ENCODE peak calls at places on chromosome 1, in six cellular contexts. N, F, D, L, O and K are unnamed samples.

GRCh38 chr1:200366577-200367253 is 43.1 kb downstream of the ZNF281 start:
- DNase-seq in N (no peak), F (no peak), D (no peak), L (no peak), O (no peak), K (no peak)

GRCh38 chr1:107139833-107140702 is 771 bp upstream of the NTNG1 start:
- DNase-seq in N (no peak), F (peak; percentile 49), D (peak; percentile 21), L (no peak), O (peak; percentile 34), K (no peak)

GRCh38 chr1:111649648-111650047 is 30.1 kb downstream of the RAP1A start:
- DNase-seq in N (no peak), F (no peak), D (no peak), L (no peak), O (no peak), K (no peak)

GRCh38 chr1:225834417-225835329 is 24.7 kb downstream of the EPHX1 start:
- DNase-seq in N (peak; percentile 75), F (no peak), D (peak; percentile 18), L (peak; percentile 63), O (no peak), K (peak; percentile 57)

GRCh38 chr1:42747125-42747524 is 7.1 kb upstream of the CLDN19 start:
- DNase-seq in N (no peak), F (peak; percentile 67), D (peak; percentile 19), L (no peak), O (peak; percentile 67), K (peak; percentile 78)

GRCh38 chr1:103120981-103121380 is 12.7 kb upstream of the COL11A1 start:
- DNase-seq in N (no peak), F (no peak), D (no peak), L (no peak), O (no peak), K (no peak)

GRCh38 chr1:200035956-200036615 is 8.6 kb downstream of the NR5A2 start:
- DNase-seq in N (no peak), F (no peak), D (peak; percentile 11), L (no peak), O (no peak), K (no peak)

GRCh38 chr1:233777571-233777970 is 126.9 kb upstream of the SLC35F3 start:
- DNase-seq in N (no peak), F (no peak), D (no peak), L (no peak), O (no peak), K (no peak)

GRCh38 chr1:17845583-17845982 is 90.5 kb downstream of the ACTL8 start:
- DNase-seq in N (no peak), F (no peak), D (no peak), L (no peak), O (no peak), K (no peak)

GRCh38 chr1:100769906-100770646 is 50.5 kb downstream of the VCAM1 start:
- DNase-seq in N (no peak), F (no peak), D (peak; percentile 12), L (no peak), O (no peak), K (no peak)

GRCh38 chr1:232868793-232869491 is 63.7 kb downstream of the MAP10 start:
- DNase-seq in N (no peak), F (no peak), D (peak; percentile 73), L (no peak), O (peak; percentile 77), K (peak; percentile 91)

GRCh38 chr1:110606784-110607662 is 865 bp upstream of the KCNA2 start:
- DNase-seq in N (no peak), F (peak; percentile 56), D (no peak), L (no peak), O (no peak), K (no peak)

GRCh38 chr1:215543191-215543606 is 23.9 kb upstream of the KCTD3 start:
- DNase-seq in N (no peak), F (no peak), D (peak; percentile 60), L (no peak), O (peak; percentile 23), K (no peak)

GRCh38 chr1:240888039-240888786 is 276.3 kb upstream of the GREM2 start:
- DNase-seq in N (no peak), F (no peak), D (no peak), L (no peak), O (peak; percentile 13), K (peak; percentile 2)

GRCh38 chr1:20410555-20410954 is 75.5 kb downstream of the CAMK2N1 start:
- DNase-seq in N (no peak), F (no peak), D (no peak), L (no peak), O (no peak), K (no peak)

GRCh38 chr1:85340427-85340826 is 64.0 kb upstream of the BCL10 start:
- DNase-seq in N (no peak), F (no peak), D (no peak), L (no peak), O (no peak), K (no peak)

GRCh38 chr1:184953600-184954219 is 20.6 kb downstream of the NIBAN1 start:
- DNase-seq in N (no peak), F (no peak), D (peak; percentile 49), L (no peak), O (no peak), K (no peak)

GRCh38 chr1:33841516-33841915 is 22.4 kb upstream of the HMGB4 start:
- DNase-seq in N (no peak), F (no peak), D (no peak), L (no peak), O (no peak), K (no peak)

GRCh38 chr1:32701951-32702598 is 495 bp downstream of the SYNC start:
- DNase-seq in N (peak; percentile 47), F (no peak), D (peak; percentile 57), L (peak; percentile 41), O (no peak), K (peak; percentile 54)

DNA sequence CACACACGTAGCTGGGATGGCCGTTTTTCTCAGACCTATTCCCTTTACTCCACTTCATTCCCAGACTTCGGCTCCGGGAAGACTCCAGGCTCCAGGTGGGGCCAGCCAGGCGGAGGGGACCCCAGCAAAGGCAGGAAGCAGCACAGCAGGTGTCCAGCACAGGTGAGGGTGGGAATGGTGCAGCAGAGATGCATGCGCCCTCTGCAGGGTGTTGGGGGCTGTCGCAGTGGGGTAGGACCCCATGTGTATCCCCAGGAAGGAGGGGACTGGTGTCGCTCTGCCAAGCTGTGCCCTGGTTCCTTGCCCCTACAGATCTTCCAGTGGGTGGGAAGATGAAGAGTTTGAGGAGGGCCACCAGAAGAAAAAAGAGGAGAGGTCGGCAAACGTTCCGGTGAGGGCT is 5.3 kb downstream of the TTC24 start:
- DNase-seq in N (no peak), F (no peak), D (no peak), L (no peak), O (peak; percentile 38), K (peak; percentile 30)
- H3K4me3 ChIP-seq in N (no peak overlapping the region), F (no peak overlapping the region), D (no peak overlapping the region), L (no peak overlapping the region), O (no peak overlapping the region), K (no peak overlapping the region)

DNA sequence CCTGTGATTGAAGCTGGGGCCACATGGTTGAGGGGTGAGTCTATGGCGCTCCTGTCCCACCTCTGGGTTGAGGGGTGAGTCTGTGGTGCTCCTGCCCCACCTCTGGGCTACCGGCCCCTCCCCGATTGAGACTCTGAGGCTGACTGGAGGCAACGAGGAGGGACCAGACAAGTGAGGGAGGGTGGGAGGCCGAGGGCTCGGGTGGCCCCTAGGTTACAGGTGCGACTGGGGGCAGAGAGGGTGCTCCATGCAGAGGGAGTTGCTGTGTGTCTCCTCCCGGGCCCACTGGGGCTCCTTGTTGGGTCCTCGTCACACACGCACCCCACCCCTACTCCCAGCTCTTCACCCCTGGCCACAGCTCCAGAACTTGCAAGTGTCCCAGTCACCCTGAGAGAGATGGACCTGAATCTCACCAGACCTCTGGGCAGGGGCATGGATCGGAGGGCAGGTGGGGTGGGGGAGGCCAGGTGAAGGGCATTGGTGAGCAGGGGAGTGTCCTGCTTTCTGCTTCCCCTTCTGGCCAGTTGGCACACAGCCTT is 12.8 kb downstream of the LDLRAP1 start:
- DNase-seq in N (no peak), F (no peak), D (no peak), L (no peak), O (no peak), K (no peak)
- H3K4me1 ChIP-seq in N (peaks cover 8% of the 10 kb centered on the region), F (peaks cover 99% of the 10 kb centered on the region), D (peaks cover 19% of the 10 kb centered on the region), L (peaks cover 74% of the 10 kb centered on the region), O (no peaks in the 10 kb centered on the region), K (peaks cover 13% of the 10 kb centered on the region)

GRCh38 chr1:220732137-220732536 is 16.0 kb upstream of the MTARC2 start:
- DNase-seq in N (no peak), F (no peak), D (no peak), L (no peak), O (no peak), K (no peak)

GRCh38 chr1:220734571-220735326 is 13.4 kb upstream of the MTARC2 start:
- DNase-seq in N (no peak), F (no peak), D (peak; percentile 79), L (no peak), O (no peak), K (no peak)

GRCh38 chr1:220733090-220733569 is 15.0 kb upstream of the MTARC2 start:
- DNase-seq in N (peak; percentile 59), F (peak; percentile 81), D (peak; percentile 88), L (peak; percentile 84), O (peak; percentile 73), K (peak; percentile 96)

GRCh38 chr1:220727523-220727922 is 20.6 kb upstream of the MTARC2 start:
- DNase-seq in N (no peak), F (no peak), D (no peak), L (no peak), O (no peak), K (no peak)

DNA sequence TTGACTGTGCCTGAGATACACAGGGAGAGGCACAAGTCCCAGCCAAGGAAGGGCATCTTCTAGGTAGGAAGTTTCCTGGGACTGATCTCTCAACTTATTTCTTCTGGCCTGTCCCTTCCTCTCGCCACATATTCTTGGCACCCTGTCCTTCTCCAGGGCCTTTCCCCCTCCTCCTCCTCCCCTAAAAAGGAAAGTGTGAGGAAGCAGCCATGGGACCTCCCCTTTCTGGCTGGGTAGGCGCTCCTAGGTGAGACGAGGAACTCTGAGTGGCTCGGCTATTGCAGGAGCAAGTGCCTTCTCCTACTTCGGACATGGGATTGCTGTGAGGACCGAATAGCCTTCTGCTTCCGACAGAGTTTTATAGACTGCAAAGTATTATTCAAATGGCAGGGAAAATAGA is 15.5 kb upstream of the MTARC2 start:
- DNase-seq in N (no peak), F (no peak), D (no peak), L (no peak), O (no peak), K (no peak)
- H3K4me3 ChIP-seq in N (no peak overlapping the region), F (peak overlapping the region; percentile 17), D (no peak overlapping the region), L (peak overlapping the region; percentile 47), O (no peak overlapping the region), K (peak overlapping the region; percentile 49)

DNA sequence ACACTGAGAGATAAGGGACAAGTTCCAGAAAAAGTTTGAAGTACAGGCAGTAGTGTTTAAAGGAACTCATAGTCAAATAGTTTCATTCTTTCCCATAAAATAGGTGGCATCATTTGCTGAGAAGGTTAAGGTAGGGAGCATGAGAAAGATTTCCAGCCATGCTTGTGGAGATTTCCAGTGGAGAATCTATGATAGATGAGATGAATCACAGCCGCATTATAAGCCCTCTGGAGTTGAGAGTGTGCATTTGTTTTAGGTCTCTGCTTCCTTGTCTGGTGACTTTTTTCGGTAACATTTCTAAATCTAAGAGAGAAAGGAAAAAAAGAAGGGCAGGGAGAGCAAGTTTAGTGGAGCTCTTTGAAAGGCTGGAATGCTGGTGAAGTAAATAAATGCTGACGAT is 108.7 kb downstream of the DISP1 start:
- DNase-seq in N (no peak), F (no peak), D (peak; percentile 60), L (no peak), O (no peak), K (no peak)
- H3K4me1 ChIP-seq in N (peaks cover 9% of the 10 kb centered on the region), F (no peaks in the 10 kb centered on the region), D (peaks cover 2% of the 10 kb centered on the region), L (peaks cover 26% of the 10 kb centered on the region), O (no peaks in the 10 kb centered on the region), K (peaks cover 34% of the 10 kb centered on the region)